ENCODE peak calls at places on chromosomes 11 and 22, in ten cellular contexts. C, M, W, T, R, S, A, L, E and D are unnamed samples.

GRCh38 chr11:22466809-22467208 is 128.6 kb downstream of the SLC17A6 start:
- DNase-seq in C (peak), M (no peak), W (no peak), T (no peak), R (no peak), S (no peak), A (no peak), L (no peak), E (peak), D (no peak)

GRCh38 chr22:19522190-19522880 is 1.9 kb downstream of the CLDN5 start:
- DNase-seq in C (no peak), M (no peak), W (peak), T (no peak), R (peak), S (no peak), A (no peak), L (no peak), E (no peak), D (peak)

GRCh38 chr11:82775736-82776346 is 42.2 kb upstream of the FAM181B start:
- DNase-seq in C (peak), M (peak), W (peak), T (peak), R (peak), S (no peak), A (no peak), L (peak), E (no peak), D (peak)

GRCh38 chr11:76640540-76640939 is 30.0 kb downstream of the LRRC32 start:
- DNase-seq in C (no peak), M (no peak), W (no peak), T (no peak), R (no peak), S (no peak), A (no peak), L (no peak), E (no peak), D (no peak)

GRCh38 chr22:24181088-24181995 is at the start of gene SUSD2:
- DNase-seq in C (no peak), M (no peak), W (no peak), T (no peak), R (no peak), S (no peak), A (no peak), L (no peak), E (no peak), D (peak)

GRCh38 chr11:56013805-56014204 is 13.6 kb upstream of the OR5AS1 start:
- DNase-seq in C (no peak), M (no peak), W (no peak), T (no peak), R (no peak), S (no peak), A (no peak), L (no peak), E (no peak), D (no peak)

GRCh38 chr11:110478410-110478809 is 48.7 kb downstream of the FDX1 start:
- DNase-seq in C (no peak), M (no peak), W (no peak), T (peak), R (peak), S (no peak), A (no peak), L (no peak), E (no peak), D (peak)

GRCh38 chr22:38872831-38873248 is 824 bp upstream of the CBX6 start:
- DNase-seq in C (no peak), M (no peak), W (peak), T (peak), R (no peak), S (peak), A (peak), L (peak), E (peak), D (peak)

GRCh38 chr11:71285111-71285510 is 32.7 kb upstream of the SHANK2 start:
- DNase-seq in C (no peak), M (no peak), W (no peak), T (no peak), R (no peak), S (peak), A (no peak), L (no peak), E (no peak), D (no peak)

GRCh38 chr11:71281901-71282300 is 29.5 kb upstream of the SHANK2 start:
- DNase-seq in C (no peak), M (no peak), W (no peak), T (no peak), R (no peak), S (no peak), A (no peak), L (no peak), E (no peak), D (no peak)

GRCh38 chr11:71282581-71283351 is 30.4 kb upstream of the SHANK2 start:
- DNase-seq in C (peak), M (no peak), W (no peak), T (no peak), R (no peak), S (no peak), A (no peak), L (no peak), E (no peak), D (no peak)

GRCh38 chr11:71284525-71285092 is 32.2 kb upstream of the SHANK2 start:
- DNase-seq in C (no peak), M (no peak), W (no peak), T (no peak), R (no peak), S (peak), A (no peak), L (no peak), E (no peak), D (no peak)

GRCh38 chr11:71283960-71284359 is 31.6 kb upstream of the SHANK2 start:
- DNase-seq in C (peak), M (no peak), W (no peak), T (no peak), R (no peak), S (peak), A (no peak), L (no peak), E (no peak), D (no peak)
- H3K27ac ChIP-seq in C (no peak), M (no peak), W (no peak), T (no peak), R (no peak), S (no peak), A (no peak), L (no peak), E (peak), D (no peak)

DNA sequence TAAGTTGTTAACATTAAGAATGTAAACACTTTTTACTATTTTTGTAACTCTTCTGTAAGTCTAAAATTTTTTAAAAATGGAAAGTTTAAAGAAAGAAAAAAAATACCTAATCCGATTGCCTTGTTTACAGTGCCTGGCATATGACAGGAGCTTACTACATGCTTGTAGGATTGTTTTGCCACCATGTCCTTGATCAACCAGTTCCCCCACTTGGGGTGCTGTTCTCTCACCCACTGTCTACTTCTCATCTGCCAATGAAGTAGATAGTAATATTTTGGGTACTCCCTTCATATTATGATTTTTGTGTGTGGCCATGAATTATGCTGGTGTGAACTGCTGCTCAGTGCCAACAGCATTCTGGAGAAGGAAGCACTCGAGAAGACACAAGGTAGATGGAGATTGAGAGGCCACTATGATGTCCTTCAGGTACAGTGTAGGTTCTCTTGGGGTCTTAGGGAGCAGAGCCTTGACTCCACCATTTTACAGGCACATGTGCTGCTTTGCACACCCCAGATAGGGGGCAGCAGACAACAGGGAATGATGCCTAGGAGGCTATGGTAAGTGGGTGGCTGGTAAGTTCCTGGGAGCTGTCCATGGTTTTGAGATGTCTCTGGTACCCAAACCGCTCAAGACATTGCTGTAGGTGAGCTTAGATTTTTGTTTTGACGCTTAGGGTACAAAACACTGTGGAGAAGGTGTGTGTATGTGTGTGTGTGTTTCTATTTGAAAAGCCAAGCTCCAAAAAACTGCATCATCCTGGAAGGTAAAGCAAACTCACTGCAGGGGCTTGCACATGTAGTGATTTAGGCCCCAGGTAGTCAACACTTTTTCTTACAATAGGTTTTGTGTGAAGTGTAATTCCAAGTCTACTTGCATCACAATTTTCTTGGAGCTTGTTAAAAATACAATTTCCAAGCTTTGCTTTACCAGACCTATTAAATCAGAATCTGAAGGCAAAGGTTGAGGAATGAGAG is 494.5 kb upstream of the LARGE1 start:
- DNase-seq in C (peak), M (peak), W (peak), T (peak), R (peak), S (no peak), A (no peak), L (peak), E (no peak), D (peak)
- TF ChIP-seq CTCF in C (peak), M (no peak), W (peak), T (peak), R (peak), S (peak), A (no peak), L (no peak), E (peak), D (peak)

GRCh38 chr22:28345304-28345703 is 334.3 kb downstream of the TTC28 start:
- DNase-seq in C (peak), M (no peak), W (no peak), T (no peak), R (no peak), S (no peak), A (peak), L (no peak), E (no peak), D (no peak)
- H3K27ac ChIP-seq in C (peak), M (no peak), W (no peak), T (no peak), R (no peak), S (no peak), A (no peak), L (no peak), E (peak), D (no peak)

DNA sequence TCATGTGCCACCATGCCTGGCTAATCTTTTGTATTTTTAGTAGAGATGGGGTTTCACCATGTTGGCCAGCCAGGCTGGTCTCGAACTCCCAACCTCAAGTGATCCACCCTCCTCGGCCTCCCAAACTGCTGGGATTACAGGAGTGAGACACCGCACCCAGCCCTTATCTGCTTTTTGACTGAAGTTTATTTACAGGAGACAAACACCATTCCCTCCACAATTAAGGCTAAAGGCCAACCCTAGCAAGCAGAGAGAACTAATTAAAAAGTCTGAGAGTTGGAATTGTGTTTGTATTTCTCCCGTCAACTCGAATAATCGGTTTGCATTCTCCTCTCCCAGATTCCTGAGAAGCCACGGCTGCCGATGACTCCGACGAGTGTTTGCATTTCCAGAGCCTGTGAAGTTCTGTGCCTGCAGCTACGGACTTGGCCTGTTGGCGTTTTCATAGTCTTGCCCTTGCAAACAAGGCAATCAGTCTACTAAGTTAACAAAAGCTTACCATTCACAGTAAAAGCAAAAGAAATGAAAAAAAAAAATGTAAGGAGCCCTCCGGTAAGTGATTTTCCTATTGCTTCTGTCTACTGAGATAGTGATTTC is 73.3 kb upstream of the NUP50 start:
- DNase-seq in C (no peak), M (no peak), W (no peak), T (no peak), R (no peak), S (no peak), A (no peak), L (no peak), E (no peak), D (no peak)
- TF ChIP-seq CTCF in C (no peak), M (no peak), W (no peak), T (no peak), R (no peak), S (no peak), A (no peak), L (no peak), E (no peak), D (no peak)

GRCh38 chr11:86802146-86802545 is 1.8 kb downstream of the PRSS23 start:
- DNase-seq in C (peak), M (no peak), W (no peak), T (no peak), R (no peak), S (no peak), A (no peak), L (no peak), E (no peak), D (no peak)
- H3K27ac ChIP-seq in C (peak), M (peak), W (no peak), T (no peak), R (no peak), S (peak), A (no peak), L (peak), E (no peak), D (no peak)

GRCh38 chr11:25970726-25971508 is 361.0 kb upstream of the ANO3 start:
- DNase-seq in C (peak), M (no peak), W (no peak), T (no peak), R (no peak), S (no peak), A (no peak), L (no peak), E (no peak), D (no peak)
- TF ChIP-seq CTCF in C (peak), M (peak), W (peak), T (no peak), R (peak), S (no peak), A (no peak), L (peak), E (no peak), D (peak)

DNA sequence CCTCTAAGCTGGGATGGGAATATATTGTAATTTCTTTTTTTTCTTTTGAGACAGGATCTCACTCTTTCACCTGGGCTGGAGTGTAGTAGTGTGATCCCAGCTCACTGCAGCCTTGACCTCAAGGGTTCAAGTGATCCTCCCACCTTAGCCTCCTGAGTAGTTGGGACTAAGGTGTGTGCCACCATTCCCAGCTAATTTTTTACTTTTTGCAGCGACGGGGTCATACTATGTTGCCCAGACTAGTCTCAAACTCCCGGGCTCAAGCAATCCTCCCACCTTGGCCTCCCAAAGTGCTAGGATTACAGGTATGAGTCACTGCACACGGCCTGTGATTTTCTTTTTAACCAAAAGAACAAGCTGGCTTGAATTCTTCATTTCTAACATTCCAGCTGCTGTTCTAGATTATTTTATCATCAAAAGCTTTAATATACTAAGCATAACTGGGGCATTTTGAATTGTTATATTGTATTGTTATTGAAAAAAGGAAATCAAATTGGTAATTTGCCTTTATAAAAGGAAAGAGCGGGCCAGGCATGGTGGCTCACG is 26.8 kb upstream of the PPP2R1B start:
- DNase-seq in C (no peak), M (no peak), W (no peak), T (no peak), R (no peak), S (no peak), A (no peak), L (no peak), E (no peak), D (no peak)
- H3K27ac ChIP-seq in C (no peak), M (no peak), W (no peak), T (peak), R (peak), S (no peak), A (no peak), L (no peak), E (peak), D (no peak)

DNA sequence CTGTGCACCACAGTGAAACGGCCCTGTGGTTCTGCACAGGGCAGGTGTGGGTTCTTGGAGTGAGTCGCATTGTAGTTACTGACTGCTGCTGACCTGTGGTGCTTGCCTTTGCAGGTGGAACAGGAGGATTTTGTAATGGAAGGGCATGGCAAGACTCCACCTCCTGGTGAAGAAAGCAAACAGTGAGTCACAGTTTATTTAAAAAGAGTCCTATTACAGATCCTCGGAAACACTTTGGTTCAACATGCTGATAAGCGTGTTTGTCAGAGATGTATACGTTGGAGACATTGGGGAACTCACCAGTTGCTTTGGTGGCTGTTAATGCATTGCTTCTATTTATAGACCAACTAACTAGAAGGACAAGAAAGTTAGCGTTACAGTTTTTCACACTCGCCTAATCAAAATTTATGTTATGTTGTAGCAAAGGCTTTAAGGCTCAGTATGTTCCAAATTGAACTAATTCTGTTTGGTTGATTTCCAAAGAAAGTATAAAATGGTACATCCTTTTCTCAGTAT is 21.7 kb upstream of the TNRC6B start:
- DNase-seq in C (peak), M (no peak), W (no peak), T (peak), R (no peak), S (no peak), A (no peak), L (peak), E (no peak), D (no peak)
- TF ChIP-seq CTCF in C (no peak), M (no peak), W (peak), T (peak), R (peak), S (no peak), A (no peak), L (no peak), E (peak), D (peak)